ENCODE peak calls at places on chromosome 19, in seven cellular contexts. S is endothelial cell, X is adrenal gland, A is thoracic aorta, Y is kidney epithelial cell, U is AG10803, V is pancreas. Z is an unnamed sample.
A peak's percentile ranks its signal among the peaks of the same experiment; 100 is the strongest.

GRCh38 chr19:3733549-3734309 is 25.5 kb downstream of the TJP3 start:
- DNase-seq in V (no peak), Y (no peak), X (no peak), S (no peak), A (no peak), U (no peak), Z (no peak)

GRCh38 chr19:29519146-29519545 is 6.6 kb upstream of the VSTM2B start:
- DNase-seq in A (no peak), S (no peak), X (no peak), U (no peak), Y (no peak), V (no peak), Z (no peak)

GRCh38 chr19:31572671-31573298 is 223.5 kb upstream of the TSHZ3 start:
- DNase-seq in S (no peak), U (no peak), Y (no peak), A (no peak), V (no peak), X (no peak), Z (no peak)

GRCh38 chr19:928471-929259 is 2.8 kb downstream of the ARID3A start:
- DNase-seq in V (no peak), A (no peak), Y (no peak), U (peak; percentile 31), X (no peak), S (no peak), Z (peak; percentile 77)

GRCh38 chr19:17779281-17779930 is 15.5 kb upstream of the B3GNT3 start:
- DNase-seq in A (no peak), U (peak; percentile 21), S (no peak), Y (no peak), V (no peak), X (peak; percentile 58), Z (peak; percentile 93)

GRCh38 chr19:55640043-55640576 is 692 bp upstream of the ZNF580 start:
- DNase-seq in V (peak; percentile 73), S (no peak), U (peak; percentile 68), A (no peak), X (peak; percentile 82), Y (no peak), Z (peak; percentile 80)

GRCh38 chr19:49847731-49848696 is 2.9 kb upstream of the PTOV1 start:
- DNase-seq in X (no peak), Y (peak; percentile 80), U (peak; percentile 82), S (no peak), A (no peak), V (no peak), Z (no peak)

GRCh38 chr19:31306006-31306753 is 43.1 kb downstream of the TSHZ3 start:
- DNase-seq in S (no peak), V (no peak), U (no peak), X (no peak), Y (no peak), A (no peak), Z (no peak)

GRCh38 chr19:5296457-5297271 is 43.9 kb downstream of the PTPRS start:
- DNase-seq in S (no peak), V (no peak), Y (no peak), U (no peak), A (no peak), X (no peak), Z (no peak)

GRCh38 chr19:5205388-5205787 is 135.2 kb downstream of the PTPRS start:
- DNase-seq in S (no peak), Y (no peak), X (no peak), U (no peak), V (no peak), A (no peak), Z (no peak)

GRCh38 chr19:50205681-50206138 is 2.3 kb downstream of the MYH14 start:
- DNase-seq in S (no peak), X (no peak), V (peak; percentile 74), U (no peak), A (no peak), Y (no peak), Z (peak; percentile 59)

Z was measured in H9.